ENCODE peak calls at places on chromosomes 13 and 19, in five cellular contexts. Z, V, R, A and K are unnamed samples.

GRCh38 chr19:11361771-11362731 is 6.8 kb downstream of the PLPPR2 start:
- DNase-seq in Z (no peak), V (no peak), R (no peak), A (no peak), K (peak)

GRCh38 chr13:26465514-26465913 is 92.0 kb upstream of the WASF3 start:
- DNase-seq in Z (no peak), V (no peak), R (no peak), A (no peak), K (no peak)

GRCh38 chr19:46659151-46660007 is 1.6 kb downstream of the DACT3 start:
- DNase-seq in Z (no peak), V (peak), R (peak), A (no peak), K (peak)

GRCh38 chr19:50537769-50538230 is 24.1 kb upstream of the ASPDH start:
- DNase-seq in Z (peak), V (peak), R (peak), A (peak), K (peak)

GRCh38 chr13:44576396-44577235 is 486 bp upstream of the TSC22D1 start:
- DNase-seq in Z (no peak), V (no peak), R (peak), A (no peak), K (no peak)

GRCh38 chr13:100674363-100674847 is at the start of gene TMTC4:
- DNase-seq in Z (no peak), V (no peak), R (peak), A (peak), K (no peak)

GRCh38 chr13:110108348-110109139 is 198.4 kb downstream of the COL4A1 start:
- DNase-seq in Z (peak), V (peak), R (peak), A (peak), K (peak)

GRCh38 chr13:25170554-25171107 is 1.5 kb downstream of the AMER2 start:
- DNase-seq in Z (no peak), V (no peak), R (no peak), A (no peak), K (no peak)

GRCh38 chr13:59458908-59459579 is 704.7 kb downstream of the DIAPH3 start:
- DNase-seq in Z (no peak), V (peak), R (no peak), A (no peak), K (peak)

GRCh38 chr13:20952838-20953237 is 50.3 kb upstream of the XPO4 start:
- DNase-seq in Z (no peak), V (no peak), R (no peak), A (no peak), K (no peak)

GRCh38 chr19:37845932-37846331 is 60.5 kb downstream of the WDR87 start:
- DNase-seq in Z (no peak), V (no peak), R (no peak), A (no peak), K (no peak)

GRCh38 chr13:101309014-101309619 is 107.2 kb downstream of the NALCN start:
- DNase-seq in Z (no peak), V (no peak), R (no peak), A (no peak), K (no peak)

GRCh38 chr13:86608739-86609138 is 809.5 kb upstream of the SLITRK6 start:
- DNase-seq in Z (no peak), V (no peak), R (no peak), A (no peak), K (no peak)
- H2BK12ac ChIP-seq in Z (no peak), V (no peak), R (no peak), A (no peak), K (no peak)

GRCh38 chr13:93472897-93473296 is 246.3 kb downstream of the GPC6 start:
- DNase-seq in Z (no peak), V (no peak), R (no peak), A (no peak), K (no peak)
- H2BK120ac ChIP-seq in Z (no peak), V (no peak), R (no peak), A (no peak), K (no peak)

GRCh38 chr13:43297967-43298366 is 274.6 kb downstream of the DNAJC15 start:
- DNase-seq in Z (no peak), V (no peak), R (no peak), A (no peak), K (no peak)

GRCh38 chr13:43298799-43299198 is 275.4 kb downstream of the DNAJC15 start:
- DNase-seq in Z (no peak), V (no peak), R (no peak), A (no peak), K (no peak)

GRCh38 chr13:43301341-43301969 is 278.1 kb downstream of the DNAJC15 start:
- DNase-seq in Z (no peak), V (no peak), R (no peak), A (no peak), K (no peak)

GRCh38 chr13:43303040-43303729 is 279.8 kb downstream of the DNAJC15 start:
- DNase-seq in Z (peak), V (peak), R (peak), A (no peak), K (peak)

DNA sequence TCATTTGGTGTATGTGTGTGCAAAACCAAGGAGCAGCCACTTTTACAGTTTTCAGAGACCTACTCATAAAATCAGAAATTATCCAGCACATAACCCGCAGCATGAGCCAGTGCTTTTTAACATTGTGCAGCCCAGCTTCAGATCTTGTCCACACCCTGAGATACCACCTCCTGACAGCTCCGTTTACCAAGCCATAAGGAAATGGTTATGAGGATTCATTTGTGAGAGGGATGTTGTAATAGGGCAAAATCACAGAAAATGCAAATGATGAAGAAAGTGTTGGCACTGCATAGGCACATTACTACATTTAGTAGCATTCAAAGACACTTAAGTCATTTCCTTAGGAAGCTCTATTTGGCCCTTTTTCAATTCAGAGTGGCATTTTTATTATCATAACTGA is 277.4 kb downstream of the DNAJC15 start:
- DNase-seq in Z (no peak), V (no peak), R (no peak), A (no peak), K (no peak)
- H4K91ac ChIP-seq in Z (no peak), V (no peak), R (no peak), A (no peak), K (no peak)

GRCh38 chr13:97286317-97287046 is 64.3 kb downstream of the MBNL2 start:
- DNase-seq in Z (no peak), V (no peak), R (no peak), A (no peak), K (no peak)
- H2BK12ac ChIP-seq in Z (no peak), V (no peak), R (no peak), A (no peak), K (no peak)

GRCh38 chr19:39399684-39400465 is 6.8 kb upstream of the ZFP36 start:
- DNase-seq in Z (no peak), V (no peak), R (no peak), A (no peak), K (no peak)
- H2BK120ac ChIP-seq in Z (no peak), V (no peak), R (no peak), A (no peak), K (no peak)

GRCh38 chr13:73072501-73072900 is 13.7 kb downstream of the KLF5 start:
- DNase-seq in Z (no peak), V (no peak), R (no peak), A (peak), K (no peak)
- H4K91ac ChIP-seq in Z (no peak), V (no peak), R (no peak), A (no peak), K (no peak)

DNA sequence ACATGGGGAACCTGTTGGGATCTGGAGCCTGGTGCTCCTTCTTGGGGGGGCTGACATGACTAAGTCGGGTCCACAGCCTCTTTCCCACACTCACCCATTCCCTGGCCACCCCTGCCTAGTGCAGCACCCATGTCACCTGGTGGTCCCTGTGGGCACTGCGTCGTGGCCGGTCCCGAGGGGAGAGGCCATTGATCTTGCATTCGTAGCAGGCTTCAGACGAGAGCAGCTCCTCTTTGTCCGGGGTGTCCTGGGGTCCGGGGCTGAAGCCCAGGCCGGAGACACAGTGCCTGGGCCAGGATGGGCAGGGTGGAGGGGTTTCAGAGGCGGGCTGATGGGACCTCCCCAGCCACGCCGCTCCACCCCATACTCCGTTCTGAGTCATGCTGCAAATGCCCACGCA is 19.4 kb downstream of the CCL25 start:
- DNase-seq in Z (no peak), V (no peak), R (no peak), A (no peak), K (no peak)
- H2BK12ac ChIP-seq in Z (peak), V (no peak), R (no peak), A (no peak), K (no peak)

GRCh38 chr13:98909016-98909415 is 68.8 kb downstream of the DOCK9 start:
- DNase-seq in Z (no peak), V (peak), R (no peak), A (no peak), K (no peak)
- H2BK120ac ChIP-seq in Z (no peak), V (no peak), R (no peak), A (no peak), K (no peak)